ENCODE peak calls at places on chromosomes 3 and 15, in seven cellular contexts. V, G, N, E, S, P and C are unnamed samples.

GRCh38 chr3:21484323-21485154 is 266.5 kb downstream of the ZNF385D start:
- DNase-seq in E (peak; percentile 8), N (peak; percentile 83), G (peak; percentile 2), S (no peak), V (peak; percentile 34), P (peak; percentile 79), C (peak; percentile 79)

GRCh38 chr3:57694146-57694545 is 1.3 kb upstream of the DENND6A start:
- DNase-seq in V (no peak), S (no peak), E (no peak), N (no peak), G (no peak), P (no peak), C (no peak)

GRCh38 chr3:39540162-39540921 is 72.9 kb downstream of the MOBP start:
- DNase-seq in N (no peak), P (no peak), G (no peak), V (no peak), E (no peak), S (no peak), C (no peak)

GRCh38 chr3:118199044-118199443 is 835.6 kb downstream of the IGSF11 start:
- DNase-seq in P (no peak), N (no peak), V (no peak), E (no peak), G (no peak), S (no peak), C (no peak)

GRCh38 chr3:185661772-185662171 is 75.7 kb downstream of the SENP2 start:
- DNase-seq in V (no peak), S (no peak), E (no peak), G (no peak), P (no peak), N (no peak), C (no peak)

GRCh38 chr3:106328224-106328623 is 459.4 kb upstream of the CBLB start:
- DNase-seq in E (no peak), V (no peak), N (no peak), P (no peak), S (no peak), G (no peak), C (no peak)

GRCh38 chr15:30926161-30926560 is 22.4 kb downstream of the FAN1 start:
- DNase-seq in E (no peak), V (no peak), N (no peak), G (no peak), P (no peak), S (no peak), C (no peak)

GRCh38 chr3:109241459-109241858 is 74.9 kb downstream of the DPPA2 start:
- DNase-seq in N (no peak), G (no peak), V (no peak), S (no peak), E (no peak), P (peak; percentile 10), C (no peak)

GRCh38 chr3:108008931-108009635 is 81.7 kb downstream of the CD47 start:
- DNase-seq in S (no peak), N (no peak), V (no peak), G (no peak), P (no peak), E (no peak), C (no peak)

GRCh38 chr3:151216641-151217040 is 13.6 kb upstream of the GPR171 start:
- DNase-seq in V (no peak), N (no peak), G (no peak), P (no peak), S (no peak), E (no peak), C (no peak)

GRCh38 chr3:113277414-113277813 is 66.1 kb downstream of the BOC start:
- DNase-seq in N (no peak), V (no peak), E (no peak), G (no peak), P (no peak), S (no peak), C (no peak)

GRCh38 chr15:40320409-40320808 is 3.1 kb upstream of the INAFM2 start:
- DNase-seq in P (no peak), G (no peak), E (no peak), N (no peak), S (no peak), V (no peak), C (no peak)

GRCh38 chr3:181948286-181948685 is 236.6 kb downstream of the SOX2 start:
- DNase-seq in V (no peak), P (peak; percentile 8), E (no peak), G (no peak), N (no peak), S (no peak), C (no peak)

GRCh38 chr3:27885641-27886040 is 163.5 kb upstream of the EOMES start:
- DNase-seq in N (no peak), V (no peak), G (no peak), S (no peak), P (peak; percentile 9), E (no peak), C (peak; percentile 40)

GRCh38 chr3:57852896-57853295 is 96.8 kb downstream of the SLMAP start:
- DNase-seq in N (peak; percentile 54), V (no peak), P (no peak), S (no peak), E (no peak), G (no peak), C (no peak)